ENCODE peak calls at places on chromosomes 5 and 9, in seven cellular contexts. One of them, this sample, is unnamed.

GRCh38 chr9:81490605-81491331 is 198.6 kb downstream of the TLE1 start:
- DNase-seq in cardiac muscle cell: peak; percentile 59
- DNase-seq in lung: no peak
- DNase-seq in endodermal cell: no peak
- DNase-seq in psoas muscle: no peak
- DNase-seq in IMR-90: peak; percentile 86
- DNase-seq in GM23338: no peak
- DNase-seq in this sample: peak; percentile 83

GRCh38 chr5:126046275-126046674 is 376.9 kb upstream of the GRAMD2B start:
- DNase-seq in IMR-90: no peak
- DNase-seq in lung: no peak
- DNase-seq in cardiac muscle cell: no peak
- DNase-seq in GM23338: no peak
- DNase-seq in psoas muscle: no peak
- DNase-seq in endodermal cell: no peak
- DNase-seq in this sample: no peak

GRCh38 chr5:81639556-81639955 is 111.3 kb downstream of the SSBP2 start:
- DNase-seq in endodermal cell: no peak
- DNase-seq in cardiac muscle cell: peak; percentile 2
- DNase-seq in GM23338: no peak
- DNase-seq in IMR-90: peak; percentile 33
- DNase-seq in psoas muscle: no peak
- DNase-seq in lung: no peak
- DNase-seq in this sample: no peak

GRCh38 chr5:181241393-181241975 is 2.2 kb downstream of the RACK1 start:
- DNase-seq in psoas muscle: peak; percentile 68
- DNase-seq in GM23338: no peak
- DNase-seq in cardiac muscle cell: peak; percentile 85
- DNase-seq in IMR-90: peak; percentile 90
- DNase-seq in lung: no peak
- DNase-seq in endodermal cell: no peak
- DNase-seq in this sample: peak; percentile 95

GRCh38 chr5:116084231-116084630 is 594 bp upstream of the COMMD10 start:
- DNase-seq in cardiac muscle cell: peak; percentile 49
- DNase-seq in endodermal cell: no peak
- DNase-seq in GM23338: peak; percentile 48
- DNase-seq in lung: no peak
- DNase-seq in psoas muscle: no peak
- DNase-seq in IMR-90: peak; percentile 29
- DNase-seq in this sample: peak; percentile 40

GRCh38 chr9:16033253-16033652 is 480.4 kb downstream of the CCDC171 start:
- DNase-seq in cardiac muscle cell: no peak
- DNase-seq in IMR-90: no peak
- DNase-seq in psoas muscle: no peak
- DNase-seq in lung: no peak
- DNase-seq in GM23338: no peak
- DNase-seq in endodermal cell: no peak
- DNase-seq in this sample: no peak

GRCh38 chr5:133472829-133473228 is 139.5 kb downstream of the FSTL4 start:
- DNase-seq in endodermal cell: peak; percentile 36
- DNase-seq in cardiac muscle cell: no peak
- DNase-seq in IMR-90: no peak
- DNase-seq in GM23338: no peak
- DNase-seq in psoas muscle: no peak
- DNase-seq in lung: no peak
- DNase-seq in this sample: peak; percentile 56

GRCh38 chr5:155587458-155587857 is 573.9 kb downstream of the KIF4B start:
- DNase-seq in psoas muscle: no peak
- DNase-seq in lung: no peak
- DNase-seq in GM23338: no peak
- DNase-seq in cardiac muscle cell: no peak
- DNase-seq in IMR-90: no peak
- DNase-seq in endodermal cell: no peak
- DNase-seq in this sample: no peak

GRCh38 chr5:82591021-82591515 is 312.9 kb upstream of the RPS23 start:
- DNase-seq in IMR-90: no peak
- DNase-seq in endodermal cell: no peak
- DNase-seq in lung: no peak
- DNase-seq in psoas muscle: no peak
- DNase-seq in cardiac muscle cell: no peak
- DNase-seq in GM23338: peak; percentile 64
- DNase-seq in this sample: peak; percentile 74

GRCh38 chr5:162221884-162222283 is 154.3 kb downstream of the GABRG2 start:
- DNase-seq in GM23338: peak; percentile 3
- DNase-seq in lung: no peak
- DNase-seq in psoas muscle: no peak
- DNase-seq in cardiac muscle cell: no peak
- DNase-seq in IMR-90: no peak
- DNase-seq in endodermal cell: no peak
- DNase-seq in this sample: no peak

GRCh38 chr5:141835928-141836667 is 42.1 kb downstream of the PCDH1 start:
- DNase-seq in endodermal cell: peak; percentile 79
- DNase-seq in GM23338: peak; percentile 68
- DNase-seq in IMR-90: peak; percentile 53
- DNase-seq in cardiac muscle cell: peak; percentile 73
- DNase-seq in psoas muscle: no peak
- DNase-seq in lung: no peak
- DNase-seq in this sample: no peak

GRCh38 chr9:73548201-73548600 is 396.5 kb downstream of the ANXA1 start:
- DNase-seq in GM23338: no peak
- DNase-seq in cardiac muscle cell: no peak
- DNase-seq in lung: no peak
- DNase-seq in psoas muscle: no peak
- DNase-seq in endodermal cell: no peak
- DNase-seq in IMR-90: no peak
- DNase-seq in this sample: no peak

GRCh38 chr9:22683393-22684075 is 236.9 kb downstream of the DMRTA1 start:
- DNase-seq in psoas muscle: no peak
- DNase-seq in endodermal cell: no peak
- DNase-seq in GM23338: no peak
- DNase-seq in cardiac muscle cell: no peak
- DNase-seq in lung: no peak
- DNase-seq in IMR-90: peak; percentile 88
- DNase-seq in this sample: peak; percentile 70

GRCh38 chr5:181053760-181054122 is 13.7 kb downstream of the BTNL9 start:
- DNase-seq in GM23338: peak; percentile 58
- DNase-seq in cardiac muscle cell: no peak
- DNase-seq in endodermal cell: no peak
- DNase-seq in lung: no peak
- DNase-seq in IMR-90: no peak
- DNase-seq in psoas muscle: no peak
- DNase-seq in this sample: no peak

DNA sequence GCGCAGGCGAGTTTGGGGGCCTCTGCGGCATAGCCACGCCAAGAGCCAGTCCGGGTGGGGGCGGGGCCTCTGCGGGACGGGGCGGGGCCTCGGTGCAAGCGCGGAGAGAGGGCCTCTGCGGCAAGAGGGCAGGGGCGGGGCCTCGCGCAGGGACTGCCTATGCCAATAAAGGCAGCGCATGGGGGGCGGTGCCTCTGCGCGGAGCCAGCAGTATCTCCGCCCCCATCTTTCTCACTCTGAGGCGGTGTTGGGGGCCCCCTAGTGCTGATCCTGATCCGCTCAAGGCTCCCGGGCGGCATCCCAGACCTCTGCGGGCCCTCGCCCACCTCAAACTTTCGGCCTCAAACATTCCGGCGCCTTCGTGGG is 9.2 kb upstream of the GPRIN1 start:
- DNase-seq in endodermal cell: peak; percentile 98
- DNase-seq in GM23338: peak; percentile 98
- DNase-seq in cardiac muscle cell: peak; percentile 90
- DNase-seq in psoas muscle: peak; percentile 89
- DNase-seq in IMR-90: peak; percentile 86
- DNase-seq in lung: peak; percentile 50
- DNase-seq in this sample: peak; percentile 61
- TF ChIP-seq CTCF in endodermal cell: peak; percentile 60
- TF ChIP-seq CTCF in GM23338: peak; percentile 74
- TF ChIP-seq CTCF in cardiac muscle cell: peak; percentile 49
- TF ChIP-seq CTCF in psoas muscle: peak; percentile 14
- TF ChIP-seq CTCF in IMR-90: peak; percentile 72
- TF ChIP-seq CTCF in lung: no peak
- TF ChIP-seq CTCF in this sample: peak; percentile 38

GRCh38 chr9:129481824-129482511 is 138.9 kb downstream of the C9orf50 start:
- DNase-seq in IMR-90: no peak
- DNase-seq in psoas muscle: no peak
- DNase-seq in cardiac muscle cell: peak; percentile 62
- DNase-seq in endodermal cell: peak; percentile 71
- DNase-seq in lung: no peak
- DNase-seq in GM23338: peak; percentile 51
- DNase-seq in this sample: no peak
- H3K4me3 ChIP-seq in IMR-90: peak overlapping the region; percentile 14
- H3K4me3 ChIP-seq in psoas muscle: peak overlapping the region; percentile 74
- H3K4me3 ChIP-seq in cardiac muscle cell: peak overlapping the region; percentile 26
- H3K4me3 ChIP-seq in endodermal cell: no peak overlapping the region
- H3K4me3 ChIP-seq in lung: peak overlapping the region; percentile 16
- H3K4me3 ChIP-seq in GM23338: peak overlapping the region; percentile 69
- H3K4me3 ChIP-seq in this sample: peak overlapping the region; percentile 50

GRCh38 chr5:151155777-151156731 is 1.5 kb downstream of the ANXA6 start:
- DNase-seq in lung: no peak
- DNase-seq in endodermal cell: peak; percentile 63
- DNase-seq in GM23338: no peak
- DNase-seq in psoas muscle: no peak
- DNase-seq in cardiac muscle cell: peak; percentile 78
- DNase-seq in IMR-90: peak; percentile 68
- DNase-seq in this sample: no peak
- TF ChIP-seq CTCF in lung: no peak
- TF ChIP-seq CTCF in endodermal cell: peak; percentile 29
- TF ChIP-seq CTCF in GM23338: peak; percentile 1
- TF ChIP-seq CTCF in psoas muscle: no peak
- TF ChIP-seq CTCF in cardiac muscle cell: no peak
- TF ChIP-seq CTCF in IMR-90: no peak
- TF ChIP-seq CTCF in this sample: no peak

DNA sequence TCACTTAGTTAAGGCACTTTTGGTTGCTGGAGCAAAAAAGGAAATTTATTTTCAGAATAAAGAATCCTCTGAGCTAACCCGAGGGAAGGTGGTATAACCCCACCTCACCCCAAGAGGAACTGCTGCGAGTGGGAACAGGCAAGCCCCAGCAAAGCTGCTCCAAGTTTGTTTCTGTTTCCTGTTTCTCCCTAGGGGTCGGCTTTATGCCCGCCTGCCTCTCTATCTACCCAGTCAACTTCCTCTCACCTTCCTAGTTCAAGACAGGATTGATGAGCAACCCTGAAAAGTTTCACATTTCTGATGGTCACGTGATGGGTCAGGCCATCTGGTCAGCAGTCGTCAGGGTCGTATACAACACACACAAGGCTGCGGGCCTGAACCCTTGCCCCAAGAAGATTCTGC is 31.1 kb downstream of the TRIO start:
- DNase-seq in IMR-90: peak; percentile 56
- DNase-seq in psoas muscle: no peak
- DNase-seq in cardiac muscle cell: no peak
- DNase-seq in endodermal cell: peak; percentile 80
- DNase-seq in lung: no peak
- DNase-seq in GM23338: peak; percentile 66
- DNase-seq in this sample: no peak
- H3K4me3 ChIP-seq in IMR-90: no peak overlapping the region
- H3K4me3 ChIP-seq in psoas muscle: no peak overlapping the region
- H3K4me3 ChIP-seq in cardiac muscle cell: no peak overlapping the region
- H3K4me3 ChIP-seq in endodermal cell: peak overlapping the region; percentile 38
- H3K4me3 ChIP-seq in lung: no peak overlapping the region
- H3K4me3 ChIP-seq in GM23338: peak overlapping the region; percentile 27
- H3K4me3 ChIP-seq in this sample: no peak overlapping the region

This sample was measured in bronchial epithelial cell.